ENCODE peak calls at places on chromosomes 1 and 21, in five cellular contexts. K, D, C, U and Y are unnamed samples.

GRCh38 chr1:145751491-145752021 is 32.3 kb downstream of the CD160 start:
- DNase-seq in C (no peak), K (peak; percentile 99), U (no peak), D (peak; percentile 98), Y (peak; percentile 79)

GRCh38 chr1:153578490-153578889 is 12.8 kb upstream of the S100A2 start:
- DNase-seq in C (no peak), D (no peak), K (peak; percentile 73), U (no peak), Y (no peak)

GRCh38 chr1:215932558-215932957 is 365.5 kb downstream of the KCTD3 start:
- DNase-seq in D (no peak), U (no peak), K (no peak), C (no peak), Y (no peak)

GRCh38 chr1:114892194-114892918 is 37.7 kb downstream of the SYCP1 start:
- DNase-seq in D (no peak), K (no peak), C (no peak), U (no peak), Y (no peak)

GRCh38 chr21:44951186-44951915 is 11.5 kb downstream of the SLX9 start:
- DNase-seq in K (no peak), D (no peak), C (no peak), U (peak; percentile 29), Y (no peak)

GRCh38 chr1:29802181-29803068 is 566.1 kb downstream of the PTPRU start:
- DNase-seq in K (no peak), C (no peak), D (no peak), U (no peak), Y (no peak)

GRCh38 chr1:11918779-11919519 is 7.3 kb downstream of the KIAA2013 start:
- DNase-seq in C (no peak), D (peak; percentile 87), U (peak; percentile 91), K (peak; percentile 85), Y (peak; percentile 85)

GRCh38 chr1:47184771-47185677 is 4.8 kb downstream of the PDZK1IP1 start:
- DNase-seq in D (no peak), C (no peak), U (no peak), K (no peak), Y (no peak)

GRCh38 chr1:116820362-116820761 is 66.1 kb downstream of the CD2 start:
- DNase-seq in K (peak; percentile 91), D (peak; percentile 97), U (peak; percentile 87), C (no peak), Y (peak; percentile 84)

GRCh38 chr1:55402117-55402516 is 187.0 kb upstream of the USP24 start:
- DNase-seq in D (peak; percentile 90), K (peak; percentile 72), C (no peak), U (no peak), Y (no peak)

GRCh38 chr1:62964141-62964540 is 180.2 kb downstream of the ATG4C start:
- DNase-seq in C (peak; percentile 26), K (no peak), U (no peak), D (no peak), Y (no peak)

GRCh38 chr1:103273106-103273505 is 164.8 kb upstream of the COL11A1 start:
- DNase-seq in K (no peak), U (no peak), C (no peak), D (no peak), Y (no peak)

GRCh38 chr1:103266036-103266435 is 157.7 kb upstream of the COL11A1 start:
- DNase-seq in D (peak; percentile 7), C (no peak), U (no peak), K (peak; percentile 55), Y (peak; percentile 17)

GRCh38 chr1:103265551-103265950 is 157.2 kb upstream of the COL11A1 start:
- DNase-seq in D (no peak), K (peak; percentile 50), C (no peak), U (no peak), Y (no peak)

GRCh38 chr1:103267893-103268292 is 159.6 kb upstream of the COL11A1 start:
- DNase-seq in U (no peak), D (no peak), K (no peak), C (no peak), Y (no peak)

GRCh38 chr1:103267271-103267670 is 158.9 kb upstream of the COL11A1 start:
- DNase-seq in K (peak; percentile 12), D (no peak), C (no peak), U (no peak), Y (no peak)
- H3K4me3 ChIP-seq in K (no peak overlapping the region), D (no peak overlapping the region), C (no peak overlapping the region), U (no peak overlapping the region), Y (no peak overlapping the region)

DNA sequence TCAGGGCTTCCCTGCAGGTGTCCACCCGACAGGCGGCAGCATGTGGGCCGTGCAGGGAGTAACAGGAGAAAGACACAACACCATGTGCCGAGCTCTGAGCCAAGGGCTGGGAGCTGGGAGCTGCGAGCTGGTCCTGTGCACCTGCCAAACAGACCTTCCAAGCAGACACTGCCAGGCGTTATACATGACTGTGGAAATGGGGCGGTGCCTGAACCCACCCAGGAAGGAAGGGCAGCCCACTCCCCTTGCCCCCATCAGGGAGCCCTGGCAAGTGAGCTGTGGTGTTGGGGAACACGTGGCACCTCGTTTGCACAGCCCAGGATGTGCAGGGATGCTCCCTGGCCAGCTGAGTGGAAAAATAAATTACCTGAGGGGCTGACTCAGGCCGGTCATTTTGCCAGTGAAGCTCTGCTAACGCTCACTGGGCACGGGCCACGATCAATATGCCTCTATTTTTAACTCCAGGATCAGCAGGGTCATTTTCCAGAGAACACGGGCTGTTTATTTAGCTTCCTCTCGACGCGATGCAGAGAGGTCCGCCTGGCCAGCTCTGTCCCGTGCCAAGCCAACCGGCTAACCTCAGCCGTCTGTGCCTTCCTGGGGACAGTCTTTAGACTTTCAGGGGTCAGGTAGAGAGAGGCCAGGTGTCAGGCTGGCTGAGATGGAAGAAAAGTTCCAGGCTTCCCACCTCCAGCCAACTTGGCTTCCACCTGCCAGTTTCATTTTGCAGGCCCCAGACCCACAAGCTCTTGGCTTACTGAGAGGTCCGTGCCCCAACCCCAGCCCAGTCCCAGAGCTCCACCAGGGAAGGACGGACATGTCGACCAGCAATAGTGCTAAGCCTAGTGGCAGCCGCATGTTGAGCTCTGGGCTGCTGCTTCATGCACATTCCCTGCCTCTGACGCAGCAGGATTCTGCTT is 196.7 kb upstream of the VAMP3 start:
- DNase-seq in C (no peak), U (peak; percentile 35), D (no peak), K (no peak), Y (no peak)
- TF ChIP-seq CTCF in C (no peak), U (no peak), D (no peak), K (no peak), Y (no peak)

DNA sequence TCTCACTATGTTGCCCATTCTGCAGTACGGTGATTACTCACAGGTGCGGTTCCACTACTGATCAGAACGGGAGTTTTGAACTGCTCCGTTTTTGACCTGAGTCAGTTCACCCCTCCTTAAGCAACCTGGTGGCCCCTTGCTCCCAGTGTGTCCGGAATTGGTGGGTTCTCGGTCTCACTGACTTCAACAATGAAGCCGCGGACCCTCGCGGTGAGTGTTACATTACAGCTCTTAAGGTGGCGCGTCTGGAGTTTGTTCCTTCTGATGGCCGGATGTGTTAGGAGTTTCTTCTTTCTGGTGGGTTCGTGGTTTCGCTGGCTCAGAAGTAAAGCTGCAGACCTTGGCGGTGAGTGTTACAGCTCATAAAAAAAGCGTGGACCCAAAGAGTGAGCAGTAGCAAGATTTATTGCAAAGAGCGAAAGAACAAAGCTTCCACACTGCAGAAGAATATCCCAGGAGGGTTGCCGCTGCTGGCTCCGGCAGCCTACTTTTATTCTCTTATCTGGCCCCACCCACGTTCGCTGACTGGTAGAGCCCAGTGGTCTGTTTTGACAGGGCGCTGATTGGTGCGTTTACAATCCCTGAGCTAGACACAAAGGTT is 17.6 kb upstream of the PARP1 start:
- DNase-seq in C (no peak), D (no peak), U (no peak), K (no peak), Y (no peak)
- H3K4me3 ChIP-seq in C (peak overlapping the region; percentile 2), D (no peak overlapping the region), U (no peak overlapping the region), K (no peak overlapping the region), Y (no peak overlapping the region)

DNA sequence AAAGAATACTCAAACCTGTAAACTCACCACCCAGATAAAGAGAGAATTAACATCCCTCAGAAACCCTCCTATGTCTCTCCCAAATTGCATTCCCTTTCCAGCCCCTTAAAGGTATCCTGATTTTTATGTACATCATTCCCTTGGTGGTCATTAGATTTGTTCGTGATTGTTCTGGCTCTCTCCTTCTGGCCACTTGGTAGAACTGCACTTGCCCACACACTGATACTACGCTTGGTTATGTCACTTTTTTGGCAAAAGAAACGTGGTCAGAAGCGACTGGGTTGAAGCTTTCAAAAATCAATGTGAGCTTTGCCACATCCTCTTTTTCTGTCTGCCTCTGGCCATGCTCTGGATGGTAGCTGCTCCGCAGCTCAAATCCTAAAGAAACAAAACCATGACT is 76.3 kb downstream of the KRTAP19-8 start:
- DNase-seq in D (no peak), K (no peak), U (no peak), C (no peak), Y (no peak)
- TF ChIP-seq CTCF in D (no peak), K (no peak), U (no peak), C (peak; percentile 22), Y (no peak)

DNA sequence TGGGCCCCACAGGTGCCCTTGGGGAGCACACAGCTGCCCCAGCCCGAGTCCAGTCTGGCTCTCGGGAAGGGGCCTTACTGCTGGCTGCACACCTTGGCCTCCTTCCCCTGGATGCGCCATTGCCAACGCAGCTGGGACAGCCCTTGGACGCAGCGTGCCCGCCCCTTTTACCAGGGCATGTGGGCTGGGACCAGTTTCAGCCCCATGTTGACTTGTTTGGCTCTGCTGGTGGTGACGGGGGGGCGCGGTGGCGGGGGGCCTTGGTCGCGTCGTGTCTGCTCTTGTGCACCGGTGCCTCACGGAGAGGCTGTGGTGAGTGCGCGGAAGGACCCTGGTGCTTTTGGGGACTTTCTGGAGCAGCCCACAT is 19.6 kb downstream of the SKI start:
- DNase-seq in U (no peak), D (no peak), K (no peak), C (no peak), Y (no peak)
- H3K4me3 ChIP-seq in U (no peak overlapping the region), D (no peak overlapping the region), K (no peak overlapping the region), C (no peak overlapping the region), Y (no peak overlapping the region)

GRCh38 chr1:239386453-239387303 is at the start of gene CHRM3:
- DNase-seq in K (no peak), D (no peak), C (no peak), U (no peak), Y (no peak)
- TF ChIP-seq CTCF in K (no peak), D (no peak), C (no peak), U (no peak), Y (no peak)

GRCh38 chr21:34076835-34077234 is 3.5 kb downstream of the MRPS6 start:
- DNase-seq in U (no peak), K (no peak), C (no peak), D (no peak), Y (no peak)
- H3K4me3 ChIP-seq in U (no peak overlapping the region), K (no peak overlapping the region), C (no peak overlapping the region), D (no peak overlapping the region), Y (no peak overlapping the region)